ENCODE peak calls at places on chromosomes 16 and 17, in four cellular contexts. M is EL; E is stimulated activated CD8-positive, alpha-beta memory T cell treated with anti-CD3 and anti-CD28 coated beads, Interleukin-4, amount 100 ng/mL, for 48 hours; X is cardiac fibroblast. Z is an unnamed sample.
A peak's percentile ranks its signal among the peaks of the same experiment; 100 is the strongest.

GRCh38 chr16:21167360-21167759 is 8.9 kb downstream of the LDAF1 start:
- DNase-seq in X (peak; percentile 97), M (peak; percentile 95), E (no peak), Z (peak; percentile 97)

GRCh38 chr16:69839240-69839688 is 77.1 kb downstream of the WWP2 start:
- DNase-seq in M (no peak), X (no peak), E (no peak), Z (no peak)

GRCh38 chr17:62671553-62671952 is 44.1 kb downstream of the MRC2 start:
- DNase-seq in M (no peak), X (no peak), E (no peak), Z (no peak)

GRCh38 chr17:44053130-44053872 is 13.2 kb downstream of the LSM12 start:
- DNase-seq in E (no peak), M (no peak), X (no peak), Z (no peak)

GRCh38 chr17:30696234-30696633 is 128.3 kb downstream of the CRLF3 start:
- DNase-seq in M (no peak), E (no peak), X (no peak), Z (no peak)

GRCh38 chr17:75450270-75450669 is 6.2 kb upstream of the TMEM94 start:
- DNase-seq in X (no peak), E (no peak), M (peak; percentile 19), Z (no peak)

GRCh38 chr17:60493847-60494321 is 32.2 kb downstream of the APPBP2 start:
- DNase-seq in E (no peak), X (peak; percentile 56), M (peak; percentile 11), Z (peak; percentile 36)

GRCh38 chr17:67434061-67434525 is 57.0 kb downstream of the PITPNC1 start:
- DNase-seq in X (peak; percentile 21), M (no peak), E (peak; percentile 59), Z (no peak)

GRCh38 chr16:57892041-57892440 is 78.9 kb downstream of the CNGB1 start:
- DNase-seq in X (peak; percentile 98), M (peak; percentile 97), E (no peak), Z (peak; percentile 34)

GRCh38 chr17:12691173-12691572 is 25.5 kb downstream of the MYOCD start:
- DNase-seq in M (no peak), E (no peak), X (peak; percentile 67), Z (peak; percentile 73)

GRCh38 chr16:30413116-30413806 is 5.9 kb downstream of the ZNF771 start:
- DNase-seq in X (no peak), M (no peak), E (no peak), Z (no peak)

GRCh38 chr17:50613596-50613995 is 21.1 kb upstream of the ABCC3 start:
- DNase-seq in E (no peak), M (no peak), X (no peak), Z (no peak)

GRCh38 chr16:53022374-53022773 is 30.3 kb downstream of the CHD9NB start:
- DNase-seq in X (peak; percentile 68), M (peak; percentile 51), E (peak; percentile 25), Z (peak; percentile 50)

GRCh38 chr17:29954405-29954804 is 13.0 kb downstream of the EFCAB5 start:
- DNase-seq in X (no peak), E (no peak), M (no peak), Z (no peak)

GRCh38 chr17:28643979-28644781 is 778 bp downstream of the BLTP2 start:
- DNase-seq in X (peak; percentile 61), M (peak; percentile 63), E (peak; percentile 51), Z (peak; percentile 50)

GRCh38 chr16:52812945-52813556 is 239.6 kb downstream of the CHD9NB start:
- DNase-seq in M (peak; percentile 26), X (peak; percentile 75), E (no peak), Z (no peak)

Z was measured in HFFc6.